ENCODE peak calls at places on chromosomes 2 and 18, in four cellular contexts. V is pancreas, Z is psoas muscle, O is cardiac muscle cell. C is an unnamed sample.

GRCh38 chr2:3178206-3179031 is 199.2 kb downstream of the EIPR1 start:
- DNase-seq in V (no peak), O (no peak), Z (no peak), C (no peak)

GRCh38 chr2:15163316-15163715 is 397.8 kb downstream of the NBAS start:
- DNase-seq in O (no peak), V (no peak), Z (no peak), C (no peak)

GRCh38 chr2:150586858-150587257 is 99.4 kb upstream of the RND3 start:
- DNase-seq in Z (no peak), O (no peak), V (no peak), C (no peak)

GRCh38 chr2:163132850-163133249 is 294.3 kb upstream of the KCNH7 start:
- DNase-seq in O (peak; percentile 48), V (no peak), Z (no peak), C (no peak)

GRCh38 chr2:101998556-101999121 is 6.9 kb downstream of the IL1R2 start:
- DNase-seq in Z (no peak), O (no peak), V (no peak), C (no peak)

GRCh38 chr2:231008131-231008530 is 12.2 kb downstream of the SPATA3 start:
- DNase-seq in V (no peak), Z (no peak), O (no peak), C (no peak)

GRCh38 chr2:209425082-209426071 is 1.5 kb downstream of the MAP2 start:
- DNase-seq in O (peak; percentile 32), V (peak; percentile 36), Z (no peak), C (peak; percentile 41)

GRCh38 chr18:21960189-21960588 is 209.2 kb upstream of the GATA6 start:
- DNase-seq in V (no peak), O (no peak), Z (no peak), C (no peak)

GRCh38 chr2:73426161-73426560 is 40.5 kb downstream of the ALMS1 start:
- DNase-seq in Z (no peak), O (no peak), V (no peak), C (no peak)

GRCh38 chr2:96340493-96341414 is 5.2 kb downstream of the NCAPH start:
- DNase-seq in V (no peak), O (no peak), Z (no peak), C (no peak)

GRCh38 chr2:43114210-43114609 is 112.2 kb downstream of the ZFP36L2 start:
- DNase-seq in V (no peak), Z (no peak), O (no peak), C (no peak)

GRCh38 chr18:58455318-58455950 is 173.5 kb downstream of the ALPK2 start:
- DNase-seq in Z (no peak), V (peak; percentile 17), O (no peak), C (no peak)

GRCh38 chr18:12057419-12058039 is 36.1 kb upstream of the ANKRD62 start:
- DNase-seq in O (no peak), V (no peak), Z (no peak), C (no peak)

GRCh38 chr2:84889332-84889731 is 8.4 kb upstream of the TRABD2A start:
- DNase-seq in Z (no peak), O (no peak), V (no peak), C (no peak)

GRCh38 chr2:28288620-28289019 is 104.0 kb upstream of the FOSL2 start:
- DNase-seq in V (no peak), Z (no peak), O (no peak), C (no peak)

GRCh38 chr2:201349601-201350000 is 7.5 kb downstream of the FLACC1 start:
- DNase-seq in V (no peak), Z (no peak), O (no peak), C (no peak)

GRCh38 chr2:124162256-124162655 is 137.2 kb downstream of the CNTNAP5 start:
- DNase-seq in V (no peak), O (no peak), Z (no peak), C (no peak)

GRCh38 chr2:236169151-236169721 is 1.1 kb upstream of the GBX2 start:
- DNase-seq in Z (no peak), O (no peak), V (no peak), C (no peak)

GRCh38 chr2:236167297-236168109 is 683 bp downstream of the GBX2 start:
- DNase-seq in O (peak; percentile 68), V (no peak), Z (no peak), C (no peak)

GRCh38 chr2:236169741-236170654 is 1.8 kb upstream of the GBX2 start:
- DNase-seq in V (no peak), O (no peak), Z (no peak), C (no peak)

GRCh38 chr2:236166781-236167296 is 1.3 kb downstream of the GBX2 start:
- DNase-seq in V (no peak), O (no peak), Z (no peak), C (no peak)

GRCh38 chr2:236168110-236169067 is at the start of gene GBX2:
- DNase-seq in V (no peak), O (peak; percentile 79), Z (no peak), C (peak; percentile 75)
- H3K27me3 ChIP-seq in V (peaks cover 10% of the 10 kb centered on the region), O (peaks cover 100% of the 10 kb centered on the region), Z (peaks cover 100% of the 10 kb centered on the region), C (peaks cover 39% of the 10 kb centered on the region)

DNA sequence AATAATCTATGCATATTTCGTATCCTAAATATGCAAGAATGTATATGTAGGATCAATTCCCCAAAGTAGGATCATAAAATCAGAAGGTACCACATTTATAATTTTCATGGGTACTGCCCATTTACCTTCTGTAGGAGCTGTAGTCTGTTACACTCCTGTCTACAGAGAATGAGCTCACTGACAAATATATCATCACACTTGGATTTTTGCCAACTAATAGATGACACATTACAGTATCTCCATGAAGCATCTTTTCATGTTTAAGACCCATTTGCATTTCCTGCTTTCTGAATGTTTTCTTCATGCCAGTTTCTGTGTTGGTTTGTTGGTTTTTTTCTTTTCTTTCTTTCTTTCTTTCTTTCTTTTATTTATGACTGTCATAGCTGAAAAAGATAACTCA is 70.9 kb upstream of the EML6 start:
- DNase-seq in V (no peak), Z (no peak), O (no peak), C (no peak)
- H3K4me1 ChIP-seq in V (no peaks in the 10 kb centered on the region), Z (no peaks in the 10 kb centered on the region), O (no peaks in the 10 kb centered on the region), C (no peaks in the 10 kb centered on the region)

DNA sequence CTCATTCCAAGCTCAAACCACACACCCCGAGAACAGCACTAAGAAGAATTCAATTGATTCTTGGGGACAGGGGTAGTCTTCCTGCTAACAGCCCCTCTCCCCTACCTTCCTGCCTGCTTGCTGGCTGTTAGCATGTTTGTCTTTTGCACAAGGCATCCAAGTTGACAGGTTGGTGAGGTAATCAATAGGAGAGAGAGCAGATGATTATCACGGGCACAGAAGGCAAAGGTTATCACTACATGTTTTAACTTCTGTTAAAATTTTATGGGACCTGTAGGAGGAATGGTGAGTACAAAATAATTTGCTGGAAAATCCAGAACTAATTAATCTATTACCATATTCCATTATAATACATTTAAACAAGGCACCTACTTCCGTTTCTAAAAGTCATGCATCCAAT is 442.1 kb upstream of the TCF4 start:
- DNase-seq in O (no peak), Z (no peak), V (no peak), C (no peak)
- H3K9me3 ChIP-seq in O (no peaks in the 10 kb centered on the region), Z (no peaks in the 10 kb centered on the region), V (no peaks in the 10 kb centered on the region), C (peaks cover 4% of the 10 kb centered on the region)

DNA sequence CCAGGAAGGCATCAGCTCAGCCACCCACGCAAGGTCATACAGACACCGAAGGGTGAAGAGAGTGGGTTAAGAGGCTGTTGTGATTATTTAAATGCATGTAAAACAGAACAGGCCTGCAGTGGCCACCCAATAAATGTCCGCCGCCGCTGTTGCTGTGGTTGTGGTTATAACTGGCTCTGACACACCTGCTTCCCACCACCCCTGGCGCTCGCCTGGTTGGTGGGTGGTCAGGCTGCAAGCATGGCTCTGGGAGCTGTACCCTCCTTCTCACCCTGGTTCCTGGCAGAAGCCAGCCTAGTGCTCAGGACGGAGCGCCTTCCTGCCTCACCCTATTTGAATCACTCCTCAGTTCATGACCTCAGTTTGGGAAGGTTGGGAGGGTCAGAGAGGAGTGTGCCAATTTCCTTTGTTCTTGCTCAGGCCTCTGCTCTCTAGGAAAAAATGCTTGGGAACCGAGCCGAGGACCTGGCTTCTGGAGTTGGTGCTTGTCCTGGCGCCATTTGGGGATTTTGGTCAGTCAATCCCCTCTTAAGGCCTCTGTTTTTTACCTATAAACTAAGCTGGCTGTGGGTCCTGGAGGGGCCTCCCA is 5.3 kb upstream of the CRYBA2 start:
- DNase-seq in Z (no peak), V (peak; percentile 46), O (no peak), C (no peak)
- H3K27me3 ChIP-seq in Z (peaks cover 79% of the 10 kb centered on the region), V (no peaks in the 10 kb centered on the region), O (peaks cover 89% of the 10 kb centered on the region), C (peaks cover 31% of the 10 kb centered on the region)

GRCh38 chr2:217940261-217941220 is 62.3 kb downstream of the TNS1 start:
- DNase-seq in V (no peak), Z (peak; percentile 14), O (no peak), C (no peak)
- H3K4me1 ChIP-seq in V (peaks cover 35% of the 10 kb centered on the region), Z (peaks cover 81% of the 10 kb centered on the region), O (peaks cover 57% of the 10 kb centered on the region), C (no peaks in the 10 kb centered on the region)

DNA sequence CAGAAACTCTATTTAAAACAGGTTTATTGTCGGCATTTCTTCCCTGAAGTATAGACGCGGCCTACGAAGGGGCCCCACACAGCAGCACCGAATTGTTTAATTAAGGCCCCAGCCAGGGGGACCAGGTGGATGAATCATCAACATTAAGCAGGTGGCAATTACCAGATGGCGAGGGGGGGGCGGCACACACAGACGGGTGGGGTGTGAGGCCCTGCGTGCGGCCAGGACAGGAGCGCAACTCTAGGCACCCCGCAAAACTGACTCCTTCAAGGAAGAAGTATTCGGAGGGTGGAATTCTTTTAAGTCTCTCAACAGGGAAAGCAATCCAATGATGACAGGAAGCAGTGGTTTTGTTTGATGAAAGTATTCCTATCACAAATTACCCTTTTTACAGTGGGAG is 830.4 kb downstream of the GALR1 start:
- DNase-seq in Z (no peak), O (no peak), V (no peak), C (no peak)
- H3K9me3 ChIP-seq in Z (no peaks in the 10 kb centered on the region), O (no peaks in the 10 kb centered on the region), V (no peaks in the 10 kb centered on the region), C (no peaks in the 10 kb centered on the region)

DNA sequence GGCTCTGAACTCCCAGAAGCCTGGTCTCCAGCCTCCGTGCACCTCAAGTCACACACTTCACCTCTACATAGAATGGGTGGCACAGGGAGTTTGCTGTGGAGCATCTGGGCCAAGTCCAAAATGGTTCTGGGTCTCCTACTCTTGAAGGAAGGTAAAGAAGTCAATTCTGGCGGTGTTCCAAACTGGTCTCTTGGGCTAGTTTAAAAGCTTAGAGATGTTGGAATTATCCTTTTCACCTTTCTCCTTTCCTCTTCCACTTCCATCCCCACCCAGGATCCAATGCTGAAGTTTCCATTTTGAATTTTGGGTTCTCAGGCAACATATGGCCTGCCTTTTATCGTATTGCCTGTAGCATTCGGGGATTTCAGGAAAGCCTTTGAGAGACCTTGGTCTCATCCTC is 325.2 kb downstream of the PDE11A start:
- DNase-seq in V (no peak), O (no peak), Z (no peak), C (no peak)
- H3K27me3 ChIP-seq in V (no peaks in the 10 kb centered on the region), O (no peaks in the 10 kb centered on the region), Z (no peaks in the 10 kb centered on the region), C (peaks cover 40% of the 10 kb centered on the region)

DNA sequence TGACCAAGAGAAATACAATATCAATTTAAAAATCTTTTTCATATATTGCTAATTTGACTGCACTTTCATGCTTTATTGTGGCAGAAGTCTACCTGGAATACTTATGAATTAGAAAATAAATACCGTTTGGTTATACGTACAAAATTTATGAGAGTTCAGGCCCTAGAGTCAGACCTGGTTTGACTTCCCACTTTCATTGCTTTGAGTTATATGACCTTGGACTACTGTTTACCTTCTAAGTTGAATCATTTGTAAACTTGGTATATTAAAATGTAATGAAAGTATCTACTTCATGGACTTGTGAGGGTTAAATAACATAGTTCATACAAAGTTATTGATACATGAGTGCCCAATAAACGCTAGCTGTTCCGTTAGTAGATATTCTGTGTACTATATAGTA is 12.0 kb downstream of the VAPA start:
- DNase-seq in V (no peak), O (no peak), Z (no peak), C (no peak)
- H3K4me1 ChIP-seq in V (peaks cover 83% of the 10 kb centered on the region), O (peaks cover 29% of the 10 kb centered on the region), Z (peaks cover 99% of the 10 kb centered on the region), C (peaks cover 28% of the 10 kb centered on the region)

GRCh38 chr2:5123597-5124196 is 568.5 kb upstream of the SOX11 start:
- DNase-seq in O (no peak), Z (no peak), V (no peak), C (no peak)
- H3K9me3 ChIP-seq in O (no peaks in the 10 kb centered on the region), Z (no peaks in the 10 kb centered on the region), V (no peaks in the 10 kb centered on the region), C (no peaks in the 10 kb centered on the region)